ENCODE peak calls at places on chromosomes 13 and 19, in four cellular contexts. I is lung; D is stimulated activated CD4-positive, alpha-beta T cell treated with anti-CD3 and anti-CD28 coated beads, Interleukin-4, amount 100 ng/mL, for 24 hours; J is activated CD4-positive, alpha-beta T cell treated with anti-CD3 and anti-CD28 coated beads for 48 hours. N is an unnamed sample.

GRCh38 chr13:57582032-57582431 is 49.5 kb upstream of the PCDH17 start:
- DNase-seq in I (no peak), D (no peak), J (no peak), N (no peak)

GRCh38 chr19:44552324-44552723 is 22.8 kb upstream of the CEACAM20 start:
- DNase-seq in D (peak; percentile 15), I (peak; percentile 29), J (peak; percentile 77), N (no peak)

GRCh38 chr13:112657850-112658445 is 31.9 kb upstream of the ATP11A start:
- DNase-seq in D (no peak), J (no peak), I (no peak), N (no peak)

GRCh38 chr13:97142452-97142851 is 79.7 kb upstream of the MBNL2 start:
- DNase-seq in D (no peak), J (no peak), I (no peak), N (no peak)

GRCh38 chr19:15790096-15790495 is 2.6 kb downstream of the OR10H5 start:
- DNase-seq in D (no peak), J (no peak), I (no peak), N (no peak)

GRCh38 chr13:111241006-111241755 is 79.3 kb upstream of the TEX29 start:
- DNase-seq in J (no peak), D (no peak), I (no peak), N (no peak)

GRCh38 chr13:30047154-30047874 is 196.9 kb upstream of the UBL3 start:
- DNase-seq in I (no peak), D (peak; percentile 9), J (peak; percentile 6), N (no peak)

GRCh38 chr19:45475537-45476348 is 7.9 kb downstream of the FOSB start:
- DNase-seq in J (no peak), D (no peak), I (no peak), N (no peak)

GRCh38 chr19:6970478-6970877 is 50.8 kb downstream of the MBD3L2B start:
- DNase-seq in D (peak; percentile 9), I (no peak), J (no peak), N (no peak)

GRCh38 chr19:37706052-37706605 is 13.4 kb downstream of the ZNF607 start:
- DNase-seq in I (no peak), D (no peak), J (no peak), N (no peak)

GRCh38 chr19:30430206-30430734 is 58.1 kb downstream of the ZNF536 start:
- DNase-seq in D (no peak), I (no peak), J (no peak), N (peak; percentile 1)

GRCh38 chr13:47337781-47338507 is 441.1 kb upstream of the HTR2A start:
- DNase-seq in J (no peak), I (no peak), D (no peak), N (no peak)

GRCh38 chr13:113919761-113920160 is 54.1 kb downstream of the C13orf46 start:
- DNase-seq in J (no peak), D (no peak), I (no peak), N (peak; percentile 32)

GRCh38 chr19:7442423-7442822 is 46.4 kb downstream of the PEX11G start:
- DNase-seq in I (no peak), J (no peak), D (no peak), N (no peak)

GRCh38 chr19:46606019-46606418 is 4.9 kb downstream of the CALM3 start:
- DNase-seq in I (no peak), J (no peak), D (peak; percentile 1), N (no peak)

GRCh38 chr13:43469791-43470190 is 317.0 kb downstream of the ENOX1 start:
- DNase-seq in I (no peak), J (no peak), D (no peak), N (no peak)

GRCh38 chr19:34180273-34180672 is 8.0 kb downstream of the LSM14A start:
- DNase-seq in I (no peak), J (no peak), D (no peak), N (no peak)

GRCh38 chr13:113756441-113757097 is 2.5 kb upstream of the TMEM255B start:
- DNase-seq in J (no peak), I (no peak), D (no peak), N (no peak)

GRCh38 chr13:52447354-52447753 is 3.1 kb downstream of the VPS36 start:
- DNase-seq in J (peak; percentile 13), D (no peak), I (no peak), N (no peak)

GRCh38 chr13:32432856-32433255 is 4.9 kb upstream of the N4BP2L1 start:
- DNase-seq in I (no peak), J (no peak), D (no peak), N (no peak)

GRCh38 chr13:28100149-28101121 is at the start of gene FLT3:
- DNase-seq in I (no peak), D (peak; percentile 18), J (peak; percentile 49), N (no peak)

GRCh38 chr19:28296506-28296905 is 916.4 kb downstream of the UQCRFS1 start:
- DNase-seq in D (no peak), J (no peak), I (no peak), N (no peak)

GRCh38 chr19:5018224-5019015 is 49.5 kb downstream of the KDM4B start:
- DNase-seq in J (no peak), D (no peak), I (no peak), N (no peak)

GRCh38 chr19:40369797-40370196 is 20.2 kb downstream of the HIPK4 start:
- DNase-seq in J (no peak), D (no peak), I (no peak), N (no peak)

GRCh38 chr19:862529-863304 is 3.3 kb downstream of the CFD start:
- DNase-seq in I (peak; percentile 81), D (peak; percentile 78), J (peak; percentile 90), N (peak; percentile 80)

GRCh38 chr19:19443902-19444693 is 38.6 kb downstream of the GATAD2A start:
- DNase-seq in D (no peak), J (peak; percentile 46), I (no peak), N (no peak)

GRCh38 chr13:110548891-110549794 is 12.4 kb downstream of the RAB20 start:
- DNase-seq in I (no peak), J (no peak), D (no peak), N (no peak)

GRCh38 chr19:18771328-18772242 is 19.5 kb downstream of the COMP start:
- DNase-seq in I (no peak), D (no peak), J (no peak), N (no peak)

GRCh38 chr19:10769533-10770491 is 51.9 kb downstream of the DNM2 start:
- DNase-seq in D (no peak), J (no peak), I (no peak), N (no peak)

GRCh38 chr13:31747271-31747670 is 7.9 kb downstream of the RXFP2 start:
- DNase-seq in I (no peak), J (no peak), D (no peak), N (no peak)

GRCh38 chr13:62702502-62702901 is 1286.9 kb upstream of the PCDH20 start:
- DNase-seq in I (no peak), J (no peak), D (no peak), N (no peak)

GRCh38 chr13:40064723-40065122 is 409.3 kb downstream of the COG6 start:
- DNase-seq in J (no peak), I (no peak), D (no peak), N (no peak)

GRCh38 chr13:52849727-52850395 is 1.4 kb upstream of the PCDH8 start:
- DNase-seq in I (no peak), D (no peak), J (no peak), N (no peak)